ENCODE peak calls at places on chromosomes 2 and 18, in four cellular contexts. Z is GM20000; U is naive thymus-derived CD4-positive, alpha-beta T cell; S is AG04449. B is an unnamed sample.

GRCh38 chr18:63683152-63683551 is 19.6 kb upstream of the SERPINB11 start:
- DNase-seq in U (no peak), Z (no peak), S (peak), B (no peak)

GRCh38 chr18:27049945-27050344 is 135.2 kb downstream of the CHST9 start:
- DNase-seq in S (no peak), U (no peak), Z (no peak), B (no peak)

GRCh38 chr2:260507-261161 is 3.2 kb downstream of the SH3YL1 start:
- DNase-seq in S (no peak), U (no peak), Z (no peak), B (no peak)

GRCh38 chr2:240957656-240958365 is 40.6 kb upstream of the SNED1 start:
- DNase-seq in Z (no peak), U (no peak), S (no peak), B (peak)

GRCh38 chr2:165634855-165635254 is 159.2 kb downstream of the GALNT3 start:
- DNase-seq in S (peak), Z (no peak), U (no peak), B (peak)

GRCh38 chr2:1930956-1931914 is 186.9 kb upstream of the PXDN start:
- DNase-seq in U (no peak), S (no peak), Z (no peak), B (no peak)

GRCh38 chr2:71706836-71707235 is 253.5 kb downstream of the DYSF start:
- DNase-seq in U (no peak), S (no peak), Z (no peak), B (no peak)

GRCh38 chr18:7601936-7602335 is 34.8 kb downstream of the PTPRM start:
- DNase-seq in Z (no peak), S (no peak), U (no peak), B (no peak)

GRCh38 chr2:102301867-102302362 is 9.4 kb upstream of the IL1RL1 start:
- DNase-seq in U (peak), Z (peak), S (no peak), B (no peak)